ENCODE peak calls at places on chromosomes 12 and 14, in eight cellular contexts. G, D, P, Y, W, L, A and O are unnamed samples.

GRCh38 chr12:102811125-102811737 is 105.8 kb downstream of the PAH start:
- DNase-seq in P (no peak), G (peak; percentile 48), L (no peak), Y (peak; percentile 29), W (no peak), A (peak; percentile 71), D (peak; percentile 25), O (no peak)

GRCh38 chr14:91996951-91997371 is 42.9 kb downstream of the TRIP11 start:
- DNase-seq in W (no peak), P (peak; percentile 85), Y (peak; percentile 58), L (peak; percentile 95), A (no peak), G (no peak), D (peak; percentile 29), O (no peak)

GRCh38 chr14:65069874-65070709 is 32.2 kb downstream of the MAX start:
- DNase-seq in Y (no peak), D (no peak), A (no peak), L (no peak), W (no peak), P (no peak), G (no peak), O (no peak)

GRCh38 chr14:20610002-20610765 is 19.0 kb upstream of the RNASE12 start:
- DNase-seq in L (no peak), Y (peak; percentile 79), P (peak; percentile 67), W (peak; percentile 78), A (peak; percentile 88), D (peak; percentile 45), G (peak; percentile 82), O (no peak)

GRCh38 chr14:104115131-104115600 is 23.2 kb upstream of the KIF26A start:
- DNase-seq in W (no peak), P (no peak), Y (no peak), D (no peak), A (no peak), L (no peak), G (no peak), O (no peak)

GRCh38 chr14:44988694-44989093 is 26.7 kb downstream of the TOGARAM1 start:
- DNase-seq in G (no peak), P (no peak), A (no peak), Y (no peak), D (no peak), L (no peak), W (no peak), O (no peak)

GRCh38 chr12:111322336-111323250 is 46.3 kb downstream of the PHETA1 start:
- DNase-seq in G (peak; percentile 37), W (no peak), D (no peak), P (peak; percentile 55), L (no peak), A (no peak), Y (no peak), O (no peak)

GRCh38 chr14:102759416-102759815 is 17.8 kb upstream of the TRAF3 start:
- DNase-seq in Y (no peak), A (no peak), L (no peak), G (no peak), W (no peak), D (no peak), P (no peak), O (no peak)

GRCh38 chr14:77026930-77027537 is 1.5 kb downstream of the IRF2BPL start:
- DNase-seq in P (no peak), D (peak; percentile 64), A (peak; percentile 45), W (no peak), Y (peak; percentile 85), G (peak; percentile 82), L (no peak), O (no peak)

GRCh38 chr12:20367731-20368652 is at the start of gene PDE3A:
- DNase-seq in A (peak; percentile 81), Y (no peak), W (no peak), G (peak; percentile 72), D (no peak), L (peak; percentile 44), P (no peak), O (peak; percentile 90)

GRCh38 chr14:89256273-89256672 is 160.8 kb downstream of the FOXN3 start:
- DNase-seq in Y (no peak), W (no peak), A (no peak), L (no peak), G (peak; percentile 68), P (no peak), D (no peak), O (no peak)

GRCh38 chr12:54378791-54379400 is 5.6 kb downstream of the ZNF385A start:
- DNase-seq in Y (no peak), D (no peak), G (peak; percentile 84), A (peak; percentile 80), L (no peak), P (no peak), W (no peak), O (no peak)

GRCh38 chr12:13203028-13203922 is 6.7 kb downstream of the EMP1 start:
- DNase-seq in L (no peak), D (peak; percentile 22), Y (no peak), A (peak; percentile 80), W (no peak), G (peak; percentile 82), P (no peak), O (no peak)

DNA sequence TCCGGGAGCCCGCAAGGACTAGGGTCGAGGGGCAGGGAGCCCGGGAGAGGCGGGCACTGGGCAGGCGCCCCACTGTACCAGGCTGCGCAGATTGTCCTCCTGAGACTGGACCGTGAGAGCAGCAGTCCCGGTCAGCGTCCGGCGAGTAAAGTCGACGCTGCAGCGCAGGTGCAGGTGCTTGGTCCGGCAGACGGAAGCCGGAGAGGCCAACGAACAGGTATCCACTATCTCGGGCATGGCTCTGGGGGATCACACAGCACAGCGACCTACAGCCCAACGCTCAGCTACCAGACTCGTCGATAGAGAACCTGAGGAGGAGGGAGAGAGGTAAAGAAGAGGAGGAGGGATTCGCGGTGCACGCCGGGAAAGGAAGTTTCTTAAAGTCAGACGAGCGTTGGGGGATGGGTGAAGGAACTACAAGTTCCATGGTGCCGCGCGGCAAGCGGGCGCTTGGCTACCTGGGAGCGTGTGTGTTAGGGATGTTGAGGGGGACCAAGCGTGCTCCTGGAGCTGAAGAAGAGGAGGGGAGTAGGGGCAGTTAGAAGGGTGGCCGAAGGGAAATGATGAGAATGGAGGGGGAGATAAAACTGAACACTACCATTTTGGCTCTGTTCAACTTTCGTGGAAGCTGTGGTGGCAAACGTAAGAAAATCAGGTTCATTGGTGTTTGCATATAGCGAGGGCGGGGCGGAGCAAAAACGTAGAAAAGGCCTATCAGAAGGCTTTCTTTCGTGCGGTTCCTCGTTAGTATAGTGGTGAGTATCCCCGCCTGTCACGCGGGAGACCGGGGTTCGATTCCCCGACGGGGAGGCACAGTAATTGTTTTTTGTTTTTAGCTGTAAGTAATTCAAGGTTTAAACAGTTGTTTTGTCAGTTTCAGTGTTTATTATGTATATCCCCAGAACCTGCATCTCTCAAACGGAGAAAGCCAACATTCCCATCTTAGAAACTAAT is at the start of gene LTA4H:
- DNase-seq in D (peak; percentile 95), P (peak; percentile 97), A (peak; percentile 97), W (peak; percentile 96), Y (peak; percentile 97), G (peak; percentile 97), L (peak; percentile 91), O (peak; percentile 97)
- TF ChIP-seq CTCF in D (no peak), P (no peak), A (no peak), W (no peak), Y (no peak), G (no peak), L (no peak), O (no peak)

DNA sequence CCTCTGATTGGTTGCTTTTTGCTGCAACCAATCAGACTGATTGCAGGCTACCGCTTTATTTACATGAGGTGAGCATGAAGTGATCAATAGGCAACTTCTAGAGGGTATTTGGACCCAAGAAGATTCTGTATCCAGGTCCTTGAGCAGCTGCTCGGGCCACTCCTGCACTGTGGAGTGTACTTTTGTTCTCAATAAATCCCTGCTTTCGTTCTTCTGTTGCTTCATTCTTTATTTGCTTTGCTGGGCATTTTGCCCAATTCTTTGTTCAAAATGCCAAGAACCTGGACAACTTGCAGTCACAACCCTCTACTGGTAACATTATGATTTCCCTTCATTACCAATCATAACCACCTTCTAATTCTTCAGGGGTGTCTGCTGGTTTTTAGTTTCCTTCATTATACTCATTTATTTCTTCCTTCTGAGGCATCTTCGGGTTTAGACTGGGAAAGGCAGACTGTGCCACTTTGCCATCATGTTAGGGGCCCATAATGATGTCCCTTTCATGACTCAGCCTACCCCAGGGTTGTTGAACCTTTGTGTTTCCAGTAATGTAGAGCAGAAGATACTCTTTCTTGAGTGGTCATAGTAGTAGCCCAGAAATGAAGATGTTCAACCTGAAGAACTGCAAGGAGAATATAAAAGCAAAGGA is 43.4 kb upstream of the LIMA1 start:
- DNase-seq in D (no peak), L (no peak), A (no peak), Y (no peak), G (no peak), W (no peak), P (no peak), O (no peak)
- TF ChIP-seq CTCF in D (no peak), L (no peak), A (no peak), Y (no peak), G (no peak), W (no peak), P (no peak), O (no peak)

GRCh38 chr12:92416385-92416812 is 270.8 kb upstream of the BTG1 start:
- DNase-seq in L (no peak), G (no peak), W (no peak), P (no peak), D (no peak), Y (no peak), A (no peak), O (no peak)

GRCh38 chr12:92417343-92417742 is 271.7 kb upstream of the BTG1 start:
- DNase-seq in G (no peak), Y (no peak), L (no peak), P (no peak), W (no peak), A (no peak), D (no peak), O (no peak)

GRCh38 chr12:92411687-92412086 is 266.0 kb upstream of the BTG1 start:
- DNase-seq in A (no peak), P (no peak), Y (no peak), L (no peak), G (no peak), W (no peak), D (no peak), O (no peak)

GRCh38 chr12:92412931-92413685 is 267.5 kb upstream of the BTG1 start:
- DNase-seq in P (no peak), L (no peak), Y (no peak), W (no peak), A (no peak), G (no peak), D (no peak), O (no peak)

GRCh38 chr12:92414383-92415065 is 268.9 kb upstream of the BTG1 start:
- DNase-seq in W (no peak), A (no peak), G (no peak), P (no peak), D (no peak), Y (no peak), L (no peak), O (no peak)
- TF ChIP-seq CTCF in W (no peak), A (no peak), G (no peak), P (no peak), D (no peak), Y (no peak), L (no peak), O (no peak)

GRCh38 chr14:43692706-43693105 is 814.4 kb downstream of the FSCB start:
- DNase-seq in A (no peak), W (no peak), G (no peak), D (no peak), Y (no peak), L (no peak), P (no peak), O (no peak)

DNA sequence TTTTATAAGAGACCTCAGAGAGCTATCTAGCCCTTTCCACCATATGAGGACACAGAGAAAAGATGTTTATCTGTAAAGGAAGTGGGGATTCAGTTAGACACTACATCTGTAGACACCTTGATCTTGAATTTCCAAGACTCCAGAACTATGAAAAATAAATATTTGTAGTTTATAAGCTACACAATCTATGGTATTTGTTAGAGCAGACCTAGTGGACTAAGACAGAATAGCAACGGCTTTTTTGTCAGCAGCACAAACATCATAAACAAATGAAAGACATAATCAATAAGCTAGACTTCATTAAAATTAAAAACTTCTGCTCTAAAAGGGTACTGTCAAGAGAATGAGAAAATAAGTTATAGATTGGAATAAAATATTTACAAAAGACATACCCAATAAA is 810.1 kb downstream of the FSCB start:
- DNase-seq in W (no peak), Y (no peak), G (no peak), L (no peak), A (no peak), P (no peak), D (no peak), O (no peak)
- TF ChIP-seq CTCF in W (no peak), Y (no peak), G (no peak), L (no peak), A (no peak), P (no peak), D (no peak), O (no peak)